ENCODE peak calls at places on chromosomes 16 and 17, in nine cellular contexts. One of them, this sample, is unnamed.

GRCh38 chr17:17856386-17856785 is 19.6 kb upstream of the SREBF1 start:
- DNase-seq in LoVo: no peak
- DNase-seq in left ventricle myocardium superior: no peak
- DNase-seq in SHP77: no peak
- DNase-seq in mesenteric fat pad: no peak
- DNase-seq in left cardiac atrium: no peak
- DNase-seq in activated naive CD4-positive, alpha-beta T cell treated with Interleukin-2 at 50 U/mL for 16 hours: no peak
- DNase-seq in H9: no peak
- DNase-seq in stimulated activated CD4-positive, alpha-beta T cell treated with anti-CD3 and anti-CD28 coated beads, TNF-alpha, amount 100 ng/mL, for 48 hours: no peak
- DNase-seq in this sample: no peak

GRCh38 chr16:72174726-72175125 is 2.8 kb upstream of the PMFBP1 start:
- DNase-seq in LoVo: no peak
- DNase-seq in left ventricle myocardium superior: no peak
- DNase-seq in SHP77: no peak
- DNase-seq in mesenteric fat pad: no peak
- DNase-seq in left cardiac atrium: no peak
- DNase-seq in activated naive CD4-positive, alpha-beta T cell treated with Interleukin-2 at 50 U/mL for 16 hours: no peak
- DNase-seq in H9: no peak
- DNase-seq in stimulated activated CD4-positive, alpha-beta T cell treated with anti-CD3 and anti-CD28 coated beads, TNF-alpha, amount 100 ng/mL, for 48 hours: no peak
- DNase-seq in this sample: no peak

GRCh38 chr17:80774643-80775281 is 216.9 kb upstream of the CHMP6 start:
- DNase-seq in LoVo: no peak
- DNase-seq in left ventricle myocardium superior: no peak
- DNase-seq in SHP77: peak
- DNase-seq in mesenteric fat pad: peak
- DNase-seq in left cardiac atrium: no peak
- DNase-seq in activated naive CD4-positive, alpha-beta T cell treated with Interleukin-2 at 50 U/mL for 16 hours: no peak
- DNase-seq in H9: peak
- DNase-seq in stimulated activated CD4-positive, alpha-beta T cell treated with anti-CD3 and anti-CD28 coated beads, TNF-alpha, amount 100 ng/mL, for 48 hours: no peak
- DNase-seq in this sample: no peak

GRCh38 chr17:57293077-57293476 is 36.8 kb downstream of the MSI2 start:
- DNase-seq in LoVo: peak
- DNase-seq in left ventricle myocardium superior: no peak
- DNase-seq in SHP77: no peak
- DNase-seq in mesenteric fat pad: no peak
- DNase-seq in left cardiac atrium: no peak
- DNase-seq in activated naive CD4-positive, alpha-beta T cell treated with Interleukin-2 at 50 U/mL for 16 hours: no peak
- DNase-seq in H9: no peak
- DNase-seq in stimulated activated CD4-positive, alpha-beta T cell treated with anti-CD3 and anti-CD28 coated beads, TNF-alpha, amount 100 ng/mL, for 48 hours: no peak
- DNase-seq in this sample: no peak

GRCh38 chr16:89022051-89022836 is 45.2 kb upstream of the CBFA2T3 start:
- DNase-seq in LoVo: no peak
- DNase-seq in left ventricle myocardium superior: no peak
- DNase-seq in SHP77: no peak
- DNase-seq in mesenteric fat pad: no peak
- DNase-seq in left cardiac atrium: peak
- DNase-seq in activated naive CD4-positive, alpha-beta T cell treated with Interleukin-2 at 50 U/mL for 16 hours: no peak
- DNase-seq in H9: no peak
- DNase-seq in stimulated activated CD4-positive, alpha-beta T cell treated with anti-CD3 and anti-CD28 coated beads, TNF-alpha, amount 100 ng/mL, for 48 hours: no peak
- DNase-seq in this sample: peak

GRCh38 chr16:8655184-8655717 is 19.2 kb upstream of the ABAT start:
- DNase-seq in LoVo: peak
- DNase-seq in left ventricle myocardium superior: no peak
- DNase-seq in SHP77: peak
- DNase-seq in mesenteric fat pad: no peak
- DNase-seq in left cardiac atrium: no peak
- DNase-seq in activated naive CD4-positive, alpha-beta T cell treated with Interleukin-2 at 50 U/mL for 16 hours: peak
- DNase-seq in H9: peak
- DNase-seq in stimulated activated CD4-positive, alpha-beta T cell treated with anti-CD3 and anti-CD28 coated beads, TNF-alpha, amount 100 ng/mL, for 48 hours: peak
- DNase-seq in this sample: peak

GRCh38 chr17:19707728-19708221 is 8.6 kb downstream of the SLC47A2 start:
- DNase-seq in LoVo: no peak
- DNase-seq in left ventricle myocardium superior: peak
- DNase-seq in SHP77: no peak
- DNase-seq in mesenteric fat pad: peak
- DNase-seq in left cardiac atrium: no peak
- DNase-seq in activated naive CD4-positive, alpha-beta T cell treated with Interleukin-2 at 50 U/mL for 16 hours: no peak
- DNase-seq in H9: peak
- DNase-seq in stimulated activated CD4-positive, alpha-beta T cell treated with anti-CD3 and anti-CD28 coated beads, TNF-alpha, amount 100 ng/mL, for 48 hours: no peak
- DNase-seq in this sample: no peak

GRCh38 chr16:17434006-17434405 is 36.8 kb downstream of the XYLT1 start:
- DNase-seq in LoVo: no peak
- DNase-seq in left ventricle myocardium superior: peak
- DNase-seq in SHP77: no peak
- DNase-seq in mesenteric fat pad: no peak
- DNase-seq in left cardiac atrium: peak
- DNase-seq in activated naive CD4-positive, alpha-beta T cell treated with Interleukin-2 at 50 U/mL for 16 hours: no peak
- DNase-seq in H9: no peak
- DNase-seq in stimulated activated CD4-positive, alpha-beta T cell treated with anti-CD3 and anti-CD28 coated beads, TNF-alpha, amount 100 ng/mL, for 48 hours: no peak
- DNase-seq in this sample: no peak

GRCh38 chr17:81164464-81165245 is 652 bp upstream of the PVALEF start:
- DNase-seq in LoVo: no peak
- DNase-seq in left ventricle myocardium superior: peak
- DNase-seq in SHP77: peak
- DNase-seq in mesenteric fat pad: no peak
- DNase-seq in left cardiac atrium: no peak
- DNase-seq in activated naive CD4-positive, alpha-beta T cell treated with Interleukin-2 at 50 U/mL for 16 hours: no peak
- DNase-seq in H9: no peak
- DNase-seq in stimulated activated CD4-positive, alpha-beta T cell treated with anti-CD3 and anti-CD28 coated beads, TNF-alpha, amount 100 ng/mL, for 48 hours: no peak
- DNase-seq in this sample: no peak

GRCh38 chr16:75527825-75528299 is 8.0 kb downstream of the CHST5 start:
- DNase-seq in LoVo: peak
- DNase-seq in left ventricle myocardium superior: no peak
- DNase-seq in SHP77: no peak
- DNase-seq in mesenteric fat pad: no peak
- DNase-seq in left cardiac atrium: no peak
- DNase-seq in activated naive CD4-positive, alpha-beta T cell treated with Interleukin-2 at 50 U/mL for 16 hours: no peak
- DNase-seq in H9: no peak
- DNase-seq in stimulated activated CD4-positive, alpha-beta T cell treated with anti-CD3 and anti-CD28 coated beads, TNF-alpha, amount 100 ng/mL, for 48 hours: no peak
- DNase-seq in this sample: no peak

GRCh38 chr17:40363480-40363838 is 1.1 kb downstream of the GJD3 start:
- DNase-seq in LoVo: no peak
- DNase-seq in left ventricle myocardium superior: peak
- DNase-seq in SHP77: no peak
- DNase-seq in mesenteric fat pad: no peak
- DNase-seq in left cardiac atrium: peak
- DNase-seq in activated naive CD4-positive, alpha-beta T cell treated with Interleukin-2 at 50 U/mL for 16 hours: no peak
- DNase-seq in H9: no peak
- DNase-seq in stimulated activated CD4-positive, alpha-beta T cell treated with anti-CD3 and anti-CD28 coated beads, TNF-alpha, amount 100 ng/mL, for 48 hours: no peak
- DNase-seq in this sample: peak

GRCh38 chr16:86100205-86101134 is 201.5 kb downstream of the IRF8 start:
- DNase-seq in LoVo: no peak
- DNase-seq in left ventricle myocardium superior: no peak
- DNase-seq in SHP77: no peak
- DNase-seq in mesenteric fat pad: peak
- DNase-seq in left cardiac atrium: no peak
- DNase-seq in activated naive CD4-positive, alpha-beta T cell treated with Interleukin-2 at 50 U/mL for 16 hours: no peak
- DNase-seq in H9: no peak
- DNase-seq in stimulated activated CD4-positive, alpha-beta T cell treated with anti-CD3 and anti-CD28 coated beads, TNF-alpha, amount 100 ng/mL, for 48 hours: no peak
- DNase-seq in this sample: no peak

GRCh38 chr17:78708510-78708973 is 73.5 kb downstream of the CYTH1 start:
- DNase-seq in LoVo: peak
- DNase-seq in left ventricle myocardium superior: peak
- DNase-seq in SHP77: peak
- DNase-seq in mesenteric fat pad: no peak
- DNase-seq in left cardiac atrium: peak
- DNase-seq in activated naive CD4-positive, alpha-beta T cell treated with Interleukin-2 at 50 U/mL for 16 hours: peak
- DNase-seq in H9: peak
- DNase-seq in stimulated activated CD4-positive, alpha-beta T cell treated with anti-CD3 and anti-CD28 coated beads, TNF-alpha, amount 100 ng/mL, for 48 hours: peak
- DNase-seq in this sample: peak

GRCh38 chr17:36092228-36092627 is 2.3 kb upstream of the CCL3 start:
- DNase-seq in LoVo: no peak
- DNase-seq in left ventricle myocardium superior: no peak
- DNase-seq in SHP77: no peak
- DNase-seq in mesenteric fat pad: no peak
- DNase-seq in left cardiac atrium: no peak
- DNase-seq in activated naive CD4-positive, alpha-beta T cell treated with Interleukin-2 at 50 U/mL for 16 hours: peak
- DNase-seq in H9: peak
- DNase-seq in stimulated activated CD4-positive, alpha-beta T cell treated with anti-CD3 and anti-CD28 coated beads, TNF-alpha, amount 100 ng/mL, for 48 hours: no peak
- DNase-seq in this sample: no peak

GRCh38 chr16:20880867-20881866 is 19.0 kb downstream of the DCUN1D3 start:
- DNase-seq in LoVo: no peak
- DNase-seq in left ventricle myocardium superior: no peak
- DNase-seq in SHP77: no peak
- DNase-seq in mesenteric fat pad: no peak
- DNase-seq in left cardiac atrium: no peak
- DNase-seq in activated naive CD4-positive, alpha-beta T cell treated with Interleukin-2 at 50 U/mL for 16 hours: no peak
- DNase-seq in H9: no peak
- DNase-seq in stimulated activated CD4-positive, alpha-beta T cell treated with anti-CD3 and anti-CD28 coated beads, TNF-alpha, amount 100 ng/mL, for 48 hours: no peak
- DNase-seq in this sample: no peak

GRCh38 chr17:12996357-12996756 is 21.5 kb downstream of the ELAC2 start:
- DNase-seq in LoVo: no peak
- DNase-seq in left ventricle myocardium superior: no peak
- DNase-seq in SHP77: no peak
- DNase-seq in mesenteric fat pad: peak
- DNase-seq in left cardiac atrium: no peak
- DNase-seq in activated naive CD4-positive, alpha-beta T cell treated with Interleukin-2 at 50 U/mL for 16 hours: no peak
- DNase-seq in H9: no peak
- DNase-seq in stimulated activated CD4-positive, alpha-beta T cell treated with anti-CD3 and anti-CD28 coated beads, TNF-alpha, amount 100 ng/mL, for 48 hours: no peak
- DNase-seq in this sample: no peak

GRCh38 chr17:50199651-50200446 is 1.6 kb downstream of the COL1A1 start:
- DNase-seq in LoVo: peak
- DNase-seq in left ventricle myocardium superior: peak
- DNase-seq in SHP77: no peak
- DNase-seq in mesenteric fat pad: no peak
- DNase-seq in left cardiac atrium: peak
- DNase-seq in activated naive CD4-positive, alpha-beta T cell treated with Interleukin-2 at 50 U/mL for 16 hours: peak
- DNase-seq in H9: peak
- DNase-seq in stimulated activated CD4-positive, alpha-beta T cell treated with anti-CD3 and anti-CD28 coated beads, TNF-alpha, amount 100 ng/mL, for 48 hours: peak
- DNase-seq in this sample: peak

GRCh38 chr16:10668322-10669045 is 26.2 kb downstream of the TEKT5 start:
- DNase-seq in LoVo: peak
- DNase-seq in left ventricle myocardium superior: peak
- DNase-seq in SHP77: peak
- DNase-seq in mesenteric fat pad: no peak
- DNase-seq in left cardiac atrium: peak
- DNase-seq in activated naive CD4-positive, alpha-beta T cell treated with Interleukin-2 at 50 U/mL for 16 hours: no peak
- DNase-seq in H9: peak
- DNase-seq in stimulated activated CD4-positive, alpha-beta T cell treated with anti-CD3 and anti-CD28 coated beads, TNF-alpha, amount 100 ng/mL, for 48 hours: peak
- DNase-seq in this sample: no peak

GRCh38 chr17:20187049-20187448 is 177.9 kb downstream of the SPECC1 start:
- DNase-seq in LoVo: no peak
- DNase-seq in left ventricle myocardium superior: no peak
- DNase-seq in SHP77: no peak
- DNase-seq in mesenteric fat pad: no peak
- DNase-seq in left cardiac atrium: no peak
- DNase-seq in activated naive CD4-positive, alpha-beta T cell treated with Interleukin-2 at 50 U/mL for 16 hours: no peak
- DNase-seq in H9: no peak
- DNase-seq in stimulated activated CD4-positive, alpha-beta T cell treated with anti-CD3 and anti-CD28 coated beads, TNF-alpha, amount 100 ng/mL, for 48 hours: no peak
- DNase-seq in this sample: no peak

GRCh38 chr17:73801455-73802100 is 157.3 kb upstream of the SDK2 start:
- DNase-seq in LoVo: no peak
- DNase-seq in left ventricle myocardium superior: no peak
- DNase-seq in SHP77: peak
- DNase-seq in mesenteric fat pad: no peak
- DNase-seq in left cardiac atrium: no peak
- DNase-seq in activated naive CD4-positive, alpha-beta T cell treated with Interleukin-2 at 50 U/mL for 16 hours: no peak
- DNase-seq in H9: no peak
- DNase-seq in stimulated activated CD4-positive, alpha-beta T cell treated with anti-CD3 and anti-CD28 coated beads, TNF-alpha, amount 100 ng/mL, for 48 hours: no peak
- DNase-seq in this sample: no peak

GRCh38 chr16:31455601-31456314 is 3.5 kb upstream of the ARMC5 start:
- DNase-seq in LoVo: no peak
- DNase-seq in left ventricle myocardium superior: no peak
- DNase-seq in SHP77: peak
- DNase-seq in mesenteric fat pad: no peak
- DNase-seq in left cardiac atrium: no peak
- DNase-seq in activated naive CD4-positive, alpha-beta T cell treated with Interleukin-2 at 50 U/mL for 16 hours: peak
- DNase-seq in H9: peak
- DNase-seq in stimulated activated CD4-positive, alpha-beta T cell treated with anti-CD3 and anti-CD28 coated beads, TNF-alpha, amount 100 ng/mL, for 48 hours: no peak
- DNase-seq in this sample: no peak

GRCh38 chr16:47538472-47538871 is 77.3 kb downstream of the PHKB start:
- DNase-seq in LoVo: no peak
- DNase-seq in left ventricle myocardium superior: no peak
- DNase-seq in SHP77: no peak
- DNase-seq in mesenteric fat pad: no peak
- DNase-seq in left cardiac atrium: no peak
- DNase-seq in activated naive CD4-positive, alpha-beta T cell treated with Interleukin-2 at 50 U/mL for 16 hours: no peak
- DNase-seq in H9: no peak
- DNase-seq in stimulated activated CD4-positive, alpha-beta T cell treated with anti-CD3 and anti-CD28 coated beads, TNF-alpha, amount 100 ng/mL, for 48 hours: no peak
- DNase-seq in this sample: no peak

GRCh38 chr17:48795444-48796162 is 21.4 kb downstream of the TTLL6 start:
- DNase-seq in LoVo: peak
- DNase-seq in left ventricle myocardium superior: no peak
- DNase-seq in SHP77: no peak
- DNase-seq in mesenteric fat pad: no peak
- DNase-seq in left cardiac atrium: no peak
- DNase-seq in activated naive CD4-positive, alpha-beta T cell treated with Interleukin-2 at 50 U/mL for 16 hours: no peak
- DNase-seq in H9: no peak
- DNase-seq in stimulated activated CD4-positive, alpha-beta T cell treated with anti-CD3 and anti-CD28 coated beads, TNF-alpha, amount 100 ng/mL, for 48 hours: no peak
- DNase-seq in this sample: no peak

GRCh38 chr17:4738136-4739121 is 1.2 kb upstream of the ZMYND15 start:
- DNase-seq in LoVo: peak
- DNase-seq in left ventricle myocardium superior: no peak
- DNase-seq in SHP77: no peak
- DNase-seq in mesenteric fat pad: no peak
- DNase-seq in left cardiac atrium: no peak
- DNase-seq in activated naive CD4-positive, alpha-beta T cell treated with Interleukin-2 at 50 U/mL for 16 hours: no peak
- DNase-seq in H9: no peak
- DNase-seq in stimulated activated CD4-positive, alpha-beta T cell treated with anti-CD3 and anti-CD28 coated beads, TNF-alpha, amount 100 ng/mL, for 48 hours: no peak
- DNase-seq in this sample: peak

GRCh38 chr16:85258166-85258565 is 145.9 kb upstream of the CIBAR2 start:
- DNase-seq in LoVo: no peak
- DNase-seq in left ventricle myocardium superior: no peak
- DNase-seq in SHP77: no peak
- DNase-seq in mesenteric fat pad: no peak
- DNase-seq in left cardiac atrium: no peak
- DNase-seq in activated naive CD4-positive, alpha-beta T cell treated with Interleukin-2 at 50 U/mL for 16 hours: no peak
- DNase-seq in H9: no peak
- DNase-seq in stimulated activated CD4-positive, alpha-beta T cell treated with anti-CD3 and anti-CD28 coated beads, TNF-alpha, amount 100 ng/mL, for 48 hours: no peak
- DNase-seq in this sample: no peak

GRCh38 chr17:41547921-41548843 is 20.1 kb upstream of the KRT19 start:
- DNase-seq in LoVo: peak
- DNase-seq in left ventricle myocardium superior: peak
- DNase-seq in SHP77: no peak
- DNase-seq in mesenteric fat pad: no peak
- DNase-seq in left cardiac atrium: peak
- DNase-seq in activated naive CD4-positive, alpha-beta T cell treated with Interleukin-2 at 50 U/mL for 16 hours: peak
- DNase-seq in H9: no peak
- DNase-seq in stimulated activated CD4-positive, alpha-beta T cell treated with anti-CD3 and anti-CD28 coated beads, TNF-alpha, amount 100 ng/mL, for 48 hours: peak
- DNase-seq in this sample: no peak

GRCh38 chr17:49707246-49707607 is 537 bp downstream of the SLC35B1 start:
- DNase-seq in LoVo: no peak
- DNase-seq in left ventricle myocardium superior: no peak
- DNase-seq in SHP77: no peak
- DNase-seq in mesenteric fat pad: no peak
- DNase-seq in left cardiac atrium: no peak
- DNase-seq in activated naive CD4-positive, alpha-beta T cell treated with Interleukin-2 at 50 U/mL for 16 hours: peak
- DNase-seq in H9: no peak
- DNase-seq in stimulated activated CD4-positive, alpha-beta T cell treated with anti-CD3 and anti-CD28 coated beads, TNF-alpha, amount 100 ng/mL, for 48 hours: no peak
- DNase-seq in this sample: peak

GRCh38 chr17:2724783-2725164 is 13.2 kb upstream of the CLUH start:
- DNase-seq in LoVo: peak
- DNase-seq in left ventricle myocardium superior: peak
- DNase-seq in SHP77: no peak
- DNase-seq in mesenteric fat pad: no peak
- DNase-seq in left cardiac atrium: peak
- DNase-seq in activated naive CD4-positive, alpha-beta T cell treated with Interleukin-2 at 50 U/mL for 16 hours: peak
- DNase-seq in H9: peak
- DNase-seq in stimulated activated CD4-positive, alpha-beta T cell treated with anti-CD3 and anti-CD28 coated beads, TNF-alpha, amount 100 ng/mL, for 48 hours: no peak
- DNase-seq in this sample: no peak